ENCODE peak calls at places on chromosomes 7 and 10, in seven cellular contexts. F is stimulated activated naive CD8-positive, alpha-beta T cell treated with anti-CD3 and anti-CD28 coated beads, Interleukin-15, Interleukin-2, amounts not matched to agents 100 U/mL and 50 U/mL, for 24 hours; I is heart left ventricle; L is nephron progenitor cell; T is ACHN; K is tibial nerve; Z is renal cortical epithelial cell. E is an unnamed sample.

GRCh38 chr7:6227294-6227846 is 45.1 kb downstream of the CYTH3 start:
- DNase-seq in F (no peak), T (no peak), Z (no peak), L (no peak), I (peak; percentile 51), K (no peak), E (no peak)

GRCh38 chr10:9137368-9137767 is 1082.9 kb downstream of the GATA3 start:
- DNase-seq in T (no peak), K (no peak), L (no peak), Z (no peak), F (no peak), I (no peak), E (no peak)

GRCh38 chr7:151174246-151175046 is 7.0 kb upstream of the GBX1 start:
- DNase-seq in I (no peak), Z (no peak), T (no peak), K (no peak), L (no peak), F (peak; percentile 21), E (no peak)

GRCh38 chr10:126955396-126955795 is 50.2 kb downstream of the DOCK1 start:
- DNase-seq in T (no peak), I (no peak), K (no peak), Z (no peak), F (no peak), L (no peak), E (no peak)

GRCh38 chr7:139784643-139785042 is 6.8 kb upstream of the HIPK2 start:
- DNase-seq in L (no peak), F (no peak), K (no peak), Z (no peak), T (no peak), I (no peak), E (no peak)

GRCh38 chr10:111117528-111118277 is 40.9 kb downstream of the ADRA2A start:
- DNase-seq in I (no peak), Z (no peak), T (no peak), K (no peak), F (no peak), L (no peak), E (no peak)

GRCh38 chr10:122285506-122286444 is 14.7 kb downstream of the BTBD16 start:
- DNase-seq in F (no peak), T (no peak), I (no peak), K (no peak), Z (no peak), L (no peak), E (no peak)

GRCh38 chr7:28815369-28815927 is 142.7 kb downstream of the TRIL start:
- DNase-seq in L (no peak), T (no peak), K (no peak), I (no peak), F (no peak), Z (no peak), E (no peak)

GRCh38 chr7:30466266-30466665 is 12.3 kb downstream of the NOD1 start:
- DNase-seq in L (no peak), Z (no peak), T (no peak), K (no peak), F (no peak), I (no peak), E (no peak)

GRCh38 chr10:48658243-48658888 is 26.3 kb upstream of the WDFY4 start:
- DNase-seq in F (peak; percentile 66), T (peak; percentile 73), Z (peak; percentile 48), K (peak; percentile 70), I (peak; percentile 74), L (peak; percentile 85), E (peak; percentile 29)

GRCh38 chr7:45021604-45022296 is 21.7 kb downstream of the CCM2 start:
- DNase-seq in T (peak; percentile 79), F (no peak), K (no peak), Z (peak; percentile 72), I (no peak), L (no peak), E (no peak)

GRCh38 chr7:70568674-70569334 is 563.1 kb upstream of the GALNT17 start:
- DNase-seq in F (no peak), I (peak; percentile 45), K (no peak), Z (peak; percentile 47), T (no peak), L (no peak), E (no peak)

GRCh38 chr7:15889501-15889900 is 203.0 kb upstream of the MEOX2 start:
- DNase-seq in Z (peak; percentile 14), K (peak; percentile 20), F (no peak), I (peak; percentile 36), L (no peak), T (peak; percentile 51), E (no peak)

GRCh38 chr7:96837583-96837982 is 127.9 kb upstream of the SEM1 start:
- DNase-seq in F (no peak), L (no peak), K (no peak), Z (no peak), T (no peak), I (no peak), E (no peak)

GRCh38 chr7:18494821-18495408 is 634 bp upstream of the HDAC9 start:
- DNase-seq in I (peak; percentile 29), Z (peak; percentile 72), L (no peak), T (no peak), K (no peak), F (peak; percentile 17), E (no peak)

GRCh38 chr7:744854-745430 is 17.9 kb upstream of the PRKAR1B start:
- DNase-seq in T (no peak), Z (no peak), K (no peak), L (no peak), F (no peak), I (peak; percentile 13), E (no peak)

GRCh38 chr7:21579341-21580072 is 36.7 kb downstream of the DNAH11 start:
- DNase-seq in F (no peak), K (no peak), I (no peak), Z (no peak), T (no peak), L (no peak), E (no peak)

GRCh38 chr7:93176961-93177580 is 28.9 kb upstream of the SAMD9L start:
- DNase-seq in I (no peak), L (no peak), Z (no peak), F (no peak), K (no peak), T (no peak), E (no peak)

GRCh38 chr7:47601119-47601880 is 19.4 kb upstream of the TNS3 start:
- DNase-seq in Z (peak; percentile 93), L (no peak), T (peak; percentile 91), F (no peak), I (no peak), K (no peak), E (no peak)

GRCh38 chr10:77229704-77230103 is 407.9 kb downstream of the KCNMA1 start:
- DNase-seq in Z (no peak), L (no peak), F (no peak), I (no peak), T (no peak), K (no peak), E (no peak)

GRCh38 chr10:132833421-132834111 is 47.6 kb upstream of the NKX6-2 start:
- DNase-seq in I (no peak), T (no peak), L (no peak), Z (no peak), F (no peak), K (no peak), E (no peak)

GRCh38 chr10:129101232-129101980 is 365.6 kb upstream of the MGMT start:
- DNase-seq in T (no peak), K (no peak), Z (no peak), F (no peak), L (no peak), I (no peak), E (no peak)

GRCh38 chr7:157679607-157680006 is 342.8 kb downstream of the DNAJB6 start:
- DNase-seq in I (no peak), T (no peak), F (no peak), K (no peak), L (no peak), Z (no peak), E (no peak)

GRCh38 chr7:90710466-90710850 is 114.3 kb downstream of the CDK14 start:
- DNase-seq in Z (no peak), T (no peak), L (no peak), F (no peak), K (no peak), I (no peak), E (no peak)